ENCODE peak calls at places on chromosomes 13 and 19, in five cellular contexts. One of them, this sample, is unnamed.
A peak's percentile ranks its signal among the peaks of the same experiment; 100 is the strongest.

GRCh38 chr13:56736966-56737365 is 403.8 kb upstream of the PRR20A start:
- DNase-seq in A549: no peak
- DNase-seq in D341Med: no peak
- DNase-seq in amniotic stem cell: no peak
- DNase-seq in kidney tubule cell: no peak
- DNase-seq in this sample: no peak

GRCh38 chr13:107421028-107421427 is 794.3 kb downstream of the LIG4 start:
- DNase-seq in kidney tubule cell: peak; percentile 54
- DNase-seq in amniotic stem cell: peak; percentile 43
- DNase-seq in D341Med: no peak
- DNase-seq in A549: no peak
- DNase-seq in this sample: no peak

GRCh38 chr19:566403-566802 is 6.0 kb upstream of the BSG start:
- DNase-seq in kidney tubule cell: no peak
- DNase-seq in A549: no peak
- DNase-seq in amniotic stem cell: no peak
- DNase-seq in D341Med: no peak
- DNase-seq in this sample: no peak

GRCh38 chr19:7670150-7670784 is 1.4 kb downstream of the RETN start:
- DNase-seq in A549: no peak
- DNase-seq in kidney tubule cell: no peak
- DNase-seq in D341Med: no peak
- DNase-seq in amniotic stem cell: no peak
- DNase-seq in this sample: no peak

GRCh38 chr19:10104665-10105221 is 1.4 kb upstream of the PPAN start:
- DNase-seq in kidney tubule cell: no peak
- DNase-seq in A549: no peak
- DNase-seq in amniotic stem cell: no peak
- DNase-seq in D341Med: no peak
- DNase-seq in this sample: peak; percentile 89

GRCh38 chr19:55259540-55260210 is 858 bp upstream of the PPP6R1 start:
- DNase-seq in amniotic stem cell: no peak
- DNase-seq in D341Med: no peak
- DNase-seq in kidney tubule cell: no peak
- DNase-seq in A549: no peak
- DNase-seq in this sample: no peak

GRCh38 chr13:72521965-72522661 is 205.3 kb downstream of the MZT1 start:
- DNase-seq in amniotic stem cell: no peak
- DNase-seq in A549: no peak
- DNase-seq in D341Med: no peak
- DNase-seq in kidney tubule cell: no peak
- DNase-seq in this sample: no peak

GRCh38 chr19:4503224-4504170 is 14.8 kb downstream of the PLIN4 start:
- DNase-seq in D341Med: peak; percentile 82
- DNase-seq in amniotic stem cell: no peak
- DNase-seq in A549: no peak
- DNase-seq in kidney tubule cell: no peak
- DNase-seq in this sample: no peak

GRCh38 chr19:41428481-41428859 is 1.3 kb upstream of the B3GNT8 start:
- DNase-seq in amniotic stem cell: no peak
- DNase-seq in kidney tubule cell: no peak
- DNase-seq in A549: no peak
- DNase-seq in D341Med: no peak
- DNase-seq in this sample: no peak

GRCh38 chr13:39350461-39350881 is 252.5 kb downstream of the LHFPL6 start:
- DNase-seq in D341Med: no peak
- DNase-seq in amniotic stem cell: no peak
- DNase-seq in kidney tubule cell: peak; percentile 25
- DNase-seq in A549: no peak
- DNase-seq in this sample: no peak

GRCh38 chr19:19774354-19775033 is 41.6 kb upstream of the ZNF14 start:
- DNase-seq in amniotic stem cell: no peak
- DNase-seq in D341Med: no peak
- DNase-seq in A549: no peak
- DNase-seq in kidney tubule cell: no peak
- DNase-seq in this sample: peak; percentile 53

GRCh38 chr19:2552859-2553258 is 76.9 kb downstream of the GADD45B start:
- DNase-seq in kidney tubule cell: no peak
- DNase-seq in D341Med: no peak
- DNase-seq in A549: no peak
- DNase-seq in amniotic stem cell: no peak
- DNase-seq in this sample: peak; percentile 92

GRCh38 chr13:77351326-77351725 is 24.4 kb upstream of the MYCBP2 start:
- DNase-seq in D341Med: no peak
- DNase-seq in kidney tubule cell: no peak
- DNase-seq in amniotic stem cell: no peak
- DNase-seq in A549: no peak
- DNase-seq in this sample: no peak

GRCh38 chr19:45405435-45406164 is 731 bp upstream of the PPP1R13L start:
- DNase-seq in amniotic stem cell: peak; percentile 64
- DNase-seq in D341Med: peak; percentile 93
- DNase-seq in A549: peak; percentile 97
- DNase-seq in kidney tubule cell: peak; percentile 93
- DNase-seq in this sample: peak; percentile 92

This sample was measured in NAMALWA.